ENCODE peak calls at places on chromosomes 4 and X, in ten cellular contexts. H, D, W, S, A, E, V, L, B and O are unnamed samples.

GRCh38 chrX:9501362-9501761 is 36.5 kb downstream of the TBL1X start:
- DNase-seq in H (no peak), D (no peak), W (no peak), S (no peak), A (no peak), E (no peak), V (no peak), L (no peak), B (no peak), O (no peak)

GRCh38 chrX:45428816-45429215 is 228.1 kb upstream of the DIPK2B start:
- DNase-seq in H (no peak), D (no peak), W (no peak), S (no peak), A (no peak), E (no peak), V (no peak), L (no peak), B (no peak), O (no peak)

GRCh38 chrX:37796302-37796701 is 16.4 kb downstream of the CYBB start:
- DNase-seq in H (no peak), D (no peak), W (no peak), S (no peak), A (no peak), E (no peak), V (no peak), L (no peak), B (no peak), O (no peak)

GRCh38 chrX:13658602-13659001 is 5.7 kb downstream of the TCEANC start:
- DNase-seq in H (peak; percentile 35), D (no peak), W (no peak), S (no peak), A (no peak), E (no peak), V (peak; percentile 22), L (no peak), B (peak; percentile 59), O (no peak)

GRCh38 chrX:153625271-153626024 is 21.6 kb upstream of the DUSP9 start:
- DNase-seq in H (no peak), D (peak; percentile 56), W (no peak), S (peak; percentile 20), A (no peak), E (peak; percentile 28), V (no peak), L (no peak), B (no peak), O (no peak)

GRCh38 chr4:159048166-159048886 is 54.6 kb upstream of the RAPGEF2 start:
- DNase-seq in H (no peak), D (peak; percentile 85), W (peak; percentile 70), S (peak; percentile 69), A (peak; percentile 75), E (peak; percentile 78), V (peak; percentile 58), L (peak; percentile 29), B (no peak), O (no peak)

GRCh38 chr4:77177196-77177595 is 20.2 kb downstream of the CCNG2 start:
- DNase-seq in H (no peak), D (no peak), W (no peak), S (no peak), A (no peak), E (no peak), V (no peak), L (no peak), B (no peak), O (no peak)

GRCh38 chrX:118839334-118839958 is 15.8 kb downstream of the ZCCHC12 start:
- DNase-seq in H (peak; percentile 19), D (peak; percentile 87), W (peak; percentile 74), S (peak; percentile 78), A (peak; percentile 80), E (peak; percentile 93), V (no peak), L (peak; percentile 18), B (peak; percentile 20), O (peak; percentile 78)

GRCh38 chr4:37994569-37994968 is 34.4 kb downstream of the PTTG2 start:
- DNase-seq in H (no peak), D (no peak), W (no peak), S (no peak), A (no peak), E (no peak), V (no peak), L (no peak), B (peak; percentile 47), O (no peak)

GRCh38 chr4:144649646-144650045 is 3.7 kb downstream of the HHIP start:
- DNase-seq in H (no peak), D (no peak), W (no peak), S (no peak), A (no peak), E (no peak), V (no peak), L (no peak), B (no peak), O (no peak)

GRCh38 chrX:49844622-49845021 is 15.5 kb downstream of the PAGE4 start:
- DNase-seq in H (no peak), D (no peak), W (no peak), S (no peak), A (no peak), E (no peak), V (no peak), L (no peak), B (no peak), O (no peak)
- TF ChIP-seq CTCF in H (no peak), D (no peak), W (no peak), S (no peak), A (no peak), E (no peak), V (no peak), L (no peak), B (no peak), O (no peak)

DNA sequence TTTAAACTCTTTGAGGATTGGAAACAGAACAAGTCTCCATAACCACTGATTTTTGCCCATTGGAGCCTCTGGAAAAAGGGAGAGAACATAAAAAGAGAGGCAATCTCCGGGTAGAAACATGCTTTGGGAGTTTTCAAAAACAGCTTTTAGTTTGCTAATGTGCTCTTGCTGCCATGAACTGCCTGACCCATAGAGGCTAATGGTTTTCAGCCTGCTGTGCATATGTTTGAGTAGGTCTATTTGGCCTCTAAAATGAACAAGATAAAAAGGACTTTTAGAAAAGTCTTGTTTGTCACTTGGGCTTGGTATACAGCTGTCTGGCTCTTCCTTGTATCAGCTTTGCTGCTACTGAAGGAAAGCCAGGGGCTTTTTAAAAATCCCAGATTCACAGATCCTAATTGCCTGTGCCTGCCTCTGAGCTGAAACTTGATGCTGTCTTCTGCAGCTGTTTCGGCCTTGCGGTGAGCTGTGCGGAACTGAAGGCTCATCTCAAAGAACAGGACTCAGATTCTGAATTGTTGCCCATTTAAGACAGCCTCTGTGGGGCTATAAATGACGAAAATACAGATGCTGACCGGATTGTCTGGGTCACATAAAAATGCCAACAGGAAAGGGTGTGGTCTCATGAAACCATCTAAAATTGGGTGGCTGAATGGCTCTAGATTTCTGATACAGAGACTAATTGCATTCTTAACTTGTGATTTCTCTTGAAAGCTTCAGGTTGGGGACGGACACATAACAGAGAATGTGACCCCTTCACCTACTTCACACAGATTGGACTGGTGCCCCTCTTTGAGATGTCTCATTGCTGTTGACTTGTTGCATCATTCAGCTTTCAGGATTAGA is 18.4 kb upstream of the ZNF41 start:
- DNase-seq in H (no peak), D (peak; percentile 27), W (no peak), S (no peak), A (no peak), E (no peak), V (no peak), L (peak; percentile 66), B (peak; percentile 62), O (no peak)
- TF ChIP-seq CTCF in H (no peak), D (no peak), W (no peak), S (no peak), A (no peak), E (no peak), V (no peak), L (no peak), B (no peak), O (no peak)

GRCh38 chrX:6225307-6226052 is 3.2 kb downstream of the NLGN4X start:
- DNase-seq in H (no peak), D (no peak), W (no peak), S (no peak), A (no peak), E (no peak), V (no peak), L (no peak), B (no peak), O (no peak)
- TF ChIP-seq CTCF in H (no peak), D (no peak), W (no peak), S (no peak), A (no peak), E (no peak), V (no peak), L (no peak), B (no peak), O (peak; percentile 70)

GRCh38 chrX:78831523-78831922 is 84.0 kb downstream of the LPAR4 start:
- DNase-seq in H (no peak), D (no peak), W (no peak), S (no peak), A (no peak), E (no peak), V (no peak), L (no peak), B (peak; percentile 15), O (no peak)
- TF ChIP-seq CTCF in H (no peak), D (no peak), W (no peak), S (no peak), A (no peak), E (no peak), V (no peak), L (no peak), B (no peak), O (no peak)

DNA sequence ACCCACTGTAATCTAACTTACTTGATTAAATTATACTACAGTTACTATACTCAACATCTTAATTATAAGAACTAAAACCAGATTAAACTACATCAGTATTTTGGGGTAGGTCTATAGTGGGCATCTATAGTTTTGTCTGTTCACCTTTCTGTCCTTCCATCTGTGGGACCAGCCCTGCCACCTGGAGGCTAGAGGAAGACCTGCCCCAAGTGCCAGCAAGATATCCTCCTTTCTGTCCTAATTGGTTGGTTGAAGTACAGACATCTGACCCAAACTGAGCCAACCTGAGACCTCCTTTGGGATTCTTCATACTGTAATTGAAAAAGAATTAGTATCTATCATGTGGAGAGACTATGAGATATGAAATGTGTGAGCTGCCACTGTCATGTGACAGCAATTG is 172.2 kb upstream of the TLL1 start:
- DNase-seq in H (peak; percentile 27), D (no peak), W (no peak), S (no peak), A (no peak), E (no peak), V (no peak), L (no peak), B (peak; percentile 18), O (no peak)
- TF ChIP-seq CTCF in H (peak; percentile 58), D (no peak), W (no peak), S (no peak), A (no peak), E (no peak), V (peak; percentile 59), L (no peak), B (peak; percentile 16), O (peak; percentile 22)

GRCh38 chrX:15598031-15598430 is 2.7 kb downstream of the ACE2 start:
- DNase-seq in H (no peak), D (no peak), W (no peak), S (no peak), A (no peak), E (no peak), V (peak; percentile 13), L (no peak), B (no peak), O (no peak)

GRCh38 chrX:15600071-15600470 is 689 bp downstream of the ACE2 start:
- DNase-seq in H (no peak), D (no peak), W (no peak), S (no peak), A (no peak), E (no peak), V (no peak), L (no peak), B (no peak), O (no peak)

GRCh38 chrX:15594371-15594770 is 6.4 kb downstream of the ACE2 start:
- DNase-seq in H (no peak), D (no peak), W (no peak), S (no peak), A (no peak), E (no peak), V (no peak), L (no peak), B (no peak), O (no peak)
- TF ChIP-seq CTCF in H (peak; percentile 36), D (no peak), W (no peak), S (no peak), A (no peak), E (no peak), V (peak; percentile 49), L (no peak), B (no peak), O (peak; percentile 28)